ENCODE peak calls at places on chromosomes 6 and 20, in nine cellular contexts. Q is stomach, T is WERI-Rb-1, V is AG10803, S is heart left ventricle, H is Calu3, M is kidney epithelial cell, D is natural killer cell, B is A673. Z is an unnamed sample.

GRCh38 chr6:30942338-30943060 is 1.7 kb downstream of the MUCL3 start:
- DNase-seq in Q (peak), T (peak), V (peak), S (peak), H (peak), M (peak), D (no peak), B (peak), Z (peak)

GRCh38 chr6:151647871-151648639 is 154.2 kb downstream of the CCDC170 start:
- DNase-seq in Q (no peak), T (peak), V (no peak), S (no peak), H (no peak), M (no peak), D (no peak), B (no peak), Z (peak)

GRCh38 chr20:46006964-46007363 is 1.7 kb upstream of the MMP9 start:
- DNase-seq in Q (no peak), T (no peak), V (no peak), S (no peak), H (no peak), M (no peak), D (no peak), B (no peak), Z (no peak)

GRCh38 chr20:48716086-48716485 is 111.7 kb downstream of the PREX1 start:
- DNase-seq in Q (no peak), T (no peak), V (no peak), S (no peak), H (no peak), M (no peak), D (peak), B (no peak), Z (no peak)

GRCh38 chr6:169427856-169428255 is 174.2 kb upstream of the THBS2 start:
- DNase-seq in Q (no peak), T (no peak), V (peak), S (peak), H (no peak), M (no peak), D (no peak), B (peak), Z (no peak)

GRCh38 chr6:43809417-43810305 is 39.6 kb downstream of the VEGFA start:
- DNase-seq in Q (peak), T (no peak), V (no peak), S (no peak), H (peak), M (peak), D (no peak), B (peak), Z (no peak)

GRCh38 chr6:133377219-133377618 is 136.1 kb downstream of the EYA4 start:
- DNase-seq in Q (no peak), T (no peak), V (no peak), S (no peak), H (no peak), M (no peak), D (no peak), B (no peak), Z (no peak)

GRCh38 chr20:16212790-16213189 is 360.5 kb downstream of the KIF16B start:
- DNase-seq in Q (no peak), T (no peak), V (no peak), S (no peak), H (no peak), M (no peak), D (no peak), B (no peak), Z (no peak)

GRCh38 chr6:121201108-121201507 is 133.2 kb downstream of the TBC1D32 start:
- DNase-seq in Q (no peak), T (no peak), V (no peak), S (no peak), H (no peak), M (no peak), D (no peak), B (no peak), Z (no peak)

GRCh38 chr20:40802886-40803285 is 113.8 kb upstream of the MAFB start:
- DNase-seq in Q (no peak), T (no peak), V (no peak), S (no peak), H (no peak), M (no peak), D (no peak), B (no peak), Z (no peak)

GRCh38 chr6:163876391-163876790 is 461.9 kb downstream of the QKI start:
- DNase-seq in Q (no peak), T (no peak), V (no peak), S (no peak), H (no peak), M (no peak), D (no peak), B (no peak), Z (no peak)

GRCh38 chr6:72466971-72467566 is 154.8 kb upstream of the KCNQ5 start:
- DNase-seq in Q (no peak), T (no peak), V (no peak), S (no peak), H (no peak), M (no peak), D (no peak), B (no peak), Z (no peak)

GRCh38 chr6:89281779-89282246 is 33.3 kb downstream of the GABRR2 start:
- DNase-seq in Q (peak), T (peak), V (peak), S (no peak), H (peak), M (no peak), D (no peak), B (peak), Z (peak)

GRCh38 chr20:62818592-62819493 is 2.0 kb downstream of the COL9A3 start:
- DNase-seq in Q (peak), T (no peak), V (no peak), S (peak), H (peak), M (no peak), D (no peak), B (peak), Z (peak)

GRCh38 chr20:1961374-1961773 is 32.5 kb downstream of the PDYN start:
- DNase-seq in Q (no peak), T (no peak), V (no peak), S (no peak), H (no peak), M (no peak), D (no peak), B (no peak), Z (no peak)

GRCh38 chr20:1964061-1964460 is 29.8 kb downstream of the PDYN start:
- DNase-seq in Q (no peak), T (no peak), V (no peak), S (no peak), H (no peak), M (no peak), D (no peak), B (no peak), Z (no peak)

GRCh38 chr20:1965520-1966278 is 28.2 kb downstream of the PDYN start:
- DNase-seq in Q (peak), T (peak), V (peak), S (peak), H (peak), M (no peak), D (peak), B (peak), Z (peak)

GRCh38 chr20:1968958-1969357 is 24.9 kb downstream of the PDYN start:
- DNase-seq in Q (no peak), T (peak), V (no peak), S (no peak), H (no peak), M (no peak), D (no peak), B (no peak), Z (no peak)

DNA sequence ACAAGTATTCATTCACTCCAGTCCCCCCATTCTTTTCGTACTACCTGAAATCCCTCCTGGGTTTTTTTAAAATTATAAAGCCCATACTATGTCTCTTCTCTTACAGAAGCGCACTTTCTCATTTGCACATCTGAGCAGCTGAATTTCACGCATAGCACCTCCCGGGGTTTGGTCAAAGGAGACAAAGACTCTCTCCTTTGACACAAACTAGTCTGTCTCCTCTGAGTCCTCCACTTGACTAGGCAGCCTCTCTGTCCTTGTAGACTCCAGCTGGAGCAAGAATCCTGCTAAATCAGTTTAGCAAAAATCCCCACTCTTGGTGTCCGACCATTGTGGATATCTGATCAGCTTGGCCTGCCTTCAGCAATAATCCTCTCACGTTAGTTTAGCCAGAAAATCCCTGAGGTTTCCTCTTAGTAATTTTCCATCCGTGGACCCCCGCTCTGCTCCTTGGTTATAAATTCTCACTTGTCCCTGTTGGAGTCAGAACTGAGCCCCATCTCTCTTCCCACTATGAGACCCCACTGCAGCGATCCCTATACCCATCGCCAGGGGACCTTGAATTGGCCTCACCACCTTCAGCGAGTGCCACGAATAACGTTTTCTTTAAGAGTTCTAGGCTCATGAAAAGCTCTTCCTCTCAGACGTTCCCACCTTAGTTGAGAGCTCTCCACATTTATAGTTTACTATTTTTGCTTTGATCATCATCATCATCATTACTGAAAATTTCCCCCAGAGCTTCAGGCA is 29.0 kb downstream of the PDYN start:
- DNase-seq in Q (no peak), T (peak), V (no peak), S (no peak), H (no peak), M (no peak), D (no peak), B (no peak), Z (no peak)
- TF ChIP-seq CTCF in Q (no peak), T (peak), V (peak), S (no peak), H (no peak), M (peak), D (no peak), B (no peak), Z (no peak)

GRCh38 chr6:166627039-166627874 is at the start of gene RPS6KA2:
- DNase-seq in Q (peak), T (peak), V (peak), S (peak), H (peak), M (peak), D (peak), B (peak), Z (peak)
- TF ChIP-seq CTCF in Q (no peak), T (no peak), V (no peak), S (peak), H (no peak), M (no peak), D (no peak), B (no peak), Z (no peak)

DNA sequence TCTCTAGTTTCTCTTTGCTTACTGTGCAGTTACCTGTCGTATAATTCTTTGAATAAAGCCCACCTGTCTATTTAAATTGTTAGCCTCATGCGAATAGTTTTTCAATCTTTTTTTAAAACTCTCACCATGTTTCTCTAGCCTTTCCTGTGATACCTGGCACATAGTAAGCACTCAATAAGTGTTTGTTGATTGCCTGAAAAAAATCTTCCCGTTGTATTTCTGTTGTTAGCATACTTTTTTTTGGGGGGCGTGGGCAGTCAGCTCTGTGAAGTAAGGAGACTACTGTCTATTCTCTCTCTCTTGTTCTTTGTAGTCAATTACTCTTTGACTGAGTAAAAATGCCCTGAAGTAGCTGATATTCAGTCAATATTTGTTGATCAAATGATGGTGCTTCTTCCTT is 205.8 kb downstream of the CDKAL1 start:
- DNase-seq in Q (no peak), T (no peak), V (no peak), S (no peak), H (no peak), M (no peak), D (no peak), B (no peak), Z (no peak)
- TF ChIP-seq CTCF in Q (no peak), T (no peak), V (no peak), S (no peak), H (no peak), M (no peak), D (no peak), B (no peak), Z (no peak)

DNA sequence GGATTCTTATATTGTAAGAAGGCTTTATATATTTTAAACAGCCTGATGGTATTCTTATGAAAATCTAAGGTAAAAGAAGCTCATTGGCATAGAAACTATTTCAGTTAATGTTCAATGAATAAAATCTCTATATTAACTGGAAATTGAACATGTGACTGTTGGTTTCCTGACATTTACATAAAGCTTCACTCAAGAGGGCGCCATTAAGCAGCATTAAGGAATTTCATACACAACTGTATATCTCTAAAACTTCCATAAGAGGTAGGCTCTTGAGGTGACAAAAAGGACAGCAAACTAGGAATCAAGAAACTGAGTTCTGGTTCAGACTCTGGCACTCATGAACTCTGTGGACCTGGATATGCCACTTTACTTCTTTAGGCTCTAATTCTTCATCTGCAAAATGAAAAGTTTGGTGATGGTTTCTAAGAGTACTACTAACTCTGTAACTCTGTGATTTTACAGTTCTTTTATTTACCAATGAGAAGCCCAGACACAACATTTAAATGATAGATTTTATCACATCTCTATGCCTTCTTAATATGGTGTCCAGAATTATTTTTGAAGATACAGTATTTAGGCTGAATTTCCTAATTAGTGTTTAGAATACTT is 147.5 kb downstream of the FLRT3 start:
- DNase-seq in Q (no peak), T (no peak), V (peak), S (no peak), H (peak), M (peak), D (no peak), B (peak), Z (no peak)
- TF ChIP-seq CTCF in Q (peak), T (peak), V (peak), S (no peak), H (no peak), M (peak), D (no peak), B (peak), Z (no peak)

GRCh38 chr6:137370871-137371633 is 123.1 kb downstream of the OLIG3 start:
- DNase-seq in Q (no peak), T (no peak), V (no peak), S (no peak), H (no peak), M (no peak), D (no peak), B (peak), Z (no peak)
- TF ChIP-seq CTCF in Q (no peak), T (no peak), V (peak), S (no peak), H (no peak), M (no peak), D (no peak), B (peak), Z (no peak)

DNA sequence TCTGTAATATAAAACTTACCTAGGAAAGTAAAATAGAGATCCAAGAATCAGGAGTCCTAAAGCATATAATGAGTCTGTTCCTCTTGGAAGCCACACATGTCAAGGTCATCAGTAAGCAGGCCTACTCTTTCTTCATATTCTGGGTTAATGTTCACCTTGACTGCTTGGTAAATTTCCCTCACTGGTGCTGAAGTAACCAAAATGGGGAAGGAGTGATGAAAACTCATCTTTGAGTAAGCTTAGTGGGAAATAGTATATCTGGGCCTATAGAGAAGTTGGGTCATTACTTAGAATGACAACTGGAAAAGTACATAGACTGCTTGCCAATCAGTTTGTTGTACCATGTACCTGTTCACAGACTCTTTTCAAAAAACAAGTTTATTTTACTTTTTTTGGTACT is 6.6 kb downstream of the TSPYL4 start:
- DNase-seq in Q (no peak), T (no peak), V (no peak), S (no peak), H (no peak), M (no peak), D (no peak), B (no peak), Z (no peak)
- TF ChIP-seq CTCF in Q (no peak), T (no peak), V (no peak), S (no peak), H (no peak), M (no peak), D (no peak), B (no peak), Z (no peak)

GRCh38 chr20:38685853-38686473 is 38.3 kb upstream of the SLC32A1 start:
- DNase-seq in Q (peak), T (no peak), V (peak), S (peak), H (peak), M (no peak), D (peak), B (peak), Z (no peak)
- TF ChIP-seq CTCF in Q (no peak), T (no peak), V (no peak), S (no peak), H (no peak), M (no peak), D (no peak), B (no peak), Z (no peak)

DNA sequence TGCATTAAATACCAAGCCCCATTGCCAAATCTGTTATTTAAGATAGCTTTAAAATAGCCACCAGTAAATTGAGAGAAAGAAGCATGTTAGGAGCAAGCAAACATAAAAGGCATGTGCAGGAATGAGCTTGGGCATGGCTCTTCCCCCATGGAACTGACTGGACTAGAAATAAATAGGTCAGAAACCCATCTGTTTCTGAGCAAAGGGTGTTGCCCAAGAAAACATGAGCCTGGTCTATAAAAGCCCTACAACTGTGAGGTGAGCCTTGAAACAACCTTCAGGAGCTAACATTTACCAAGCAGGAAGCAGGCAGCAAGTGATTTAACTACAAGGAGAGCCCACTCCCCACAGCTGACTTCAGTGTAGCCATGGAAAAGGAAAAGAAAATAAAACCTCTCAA is 126.3 kb downstream of the C6orf118 start:
- DNase-seq in Q (no peak), T (no peak), V (peak), S (no peak), H (no peak), M (no peak), D (no peak), B (no peak), Z (no peak)
- TF ChIP-seq CTCF in Q (no peak), T (no peak), V (no peak), S (no peak), H (no peak), M (no peak), D (no peak), B (no peak), Z (no peak)